ENCODE peak calls at places on chromosomes 5 and 9, in five cellular contexts. One of them, this sample, is unnamed.

GRCh38 chr5:172806897-172807672 is 27.0 kb upstream of the ERGIC1 start:
- DNase-seq in neural progenitor cell: peak; percentile 56
- DNase-seq in thoracic aorta: peak; percentile 82
- DNase-seq in fibroblast of pulmonary artery: peak; percentile 87
- DNase-seq in ovary: peak; percentile 48
- DNase-seq in this sample: peak; percentile 80

GRCh38 chr9:88710449-88710848 is 175.5 kb downstream of the NXNL2 start:
- DNase-seq in neural progenitor cell: no peak
- DNase-seq in thoracic aorta: no peak
- DNase-seq in fibroblast of pulmonary artery: no peak
- DNase-seq in ovary: no peak
- DNase-seq in this sample: no peak

GRCh38 chr5:97979740-97980139 is 793.7 kb upstream of the RGMB start:
- DNase-seq in neural progenitor cell: no peak
- DNase-seq in thoracic aorta: no peak
- DNase-seq in fibroblast of pulmonary artery: peak; percentile 91
- DNase-seq in ovary: no peak
- DNase-seq in this sample: no peak

GRCh38 chr5:137899493-137899892 is 10.2 kb downstream of the PKD2L2 start:
- DNase-seq in neural progenitor cell: no peak
- DNase-seq in thoracic aorta: no peak
- DNase-seq in fibroblast of pulmonary artery: no peak
- DNase-seq in ovary: no peak
- DNase-seq in this sample: no peak

GRCh38 chr5:135174315-135175096 is 140.5 kb upstream of the PITX1 start:
- DNase-seq in neural progenitor cell: peak; percentile 66
- DNase-seq in thoracic aorta: no peak
- DNase-seq in fibroblast of pulmonary artery: no peak
- DNase-seq in ovary: no peak
- DNase-seq in this sample: no peak

GRCh38 chr5:31809037-31809910 is 170.3 kb downstream of the PDZD2 start:
- DNase-seq in neural progenitor cell: peak; percentile 83
- DNase-seq in thoracic aorta: peak; percentile 4
- DNase-seq in fibroblast of pulmonary artery: peak; percentile 79
- DNase-seq in ovary: peak; percentile 48
- DNase-seq in this sample: no peak

GRCh38 chr9:95040106-95040505 is 277.4 kb downstream of the FANCC start:
- DNase-seq in neural progenitor cell: no peak
- DNase-seq in thoracic aorta: no peak
- DNase-seq in fibroblast of pulmonary artery: no peak
- DNase-seq in ovary: no peak
- DNase-seq in this sample: no peak

GRCh38 chr5:67221487-67222242 is 25.1 kb upstream of the CD180 start:
- DNase-seq in neural progenitor cell: no peak
- DNase-seq in thoracic aorta: no peak
- DNase-seq in fibroblast of pulmonary artery: no peak
- DNase-seq in ovary: no peak
- DNase-seq in this sample: no peak

GRCh38 chr9:135221576-135221950 is 134.1 kb downstream of the OLFM1 start:
- DNase-seq in neural progenitor cell: no peak
- DNase-seq in thoracic aorta: no peak
- DNase-seq in fibroblast of pulmonary artery: no peak
- DNase-seq in ovary: no peak
- DNase-seq in this sample: no peak

GRCh38 chr9:30075451-30076199 is 2308.8 kb upstream of the ACO1 start:
- DNase-seq in neural progenitor cell: no peak
- DNase-seq in thoracic aorta: no peak
- DNase-seq in fibroblast of pulmonary artery: peak; percentile 2
- DNase-seq in ovary: no peak
- DNase-seq in this sample: no peak

GRCh38 chr5:65163698-65164097 is 318.0 kb downstream of the ADAMTS6 start:
- DNase-seq in neural progenitor cell: no peak
- DNase-seq in thoracic aorta: no peak
- DNase-seq in fibroblast of pulmonary artery: no peak
- DNase-seq in ovary: no peak
- DNase-seq in this sample: no peak

GRCh38 chr9:37374892-37375291 is 47.6 kb upstream of the GRHPR start:
- DNase-seq in neural progenitor cell: no peak
- DNase-seq in thoracic aorta: no peak
- DNase-seq in fibroblast of pulmonary artery: no peak
- DNase-seq in ovary: no peak
- DNase-seq in this sample: no peak

GRCh38 chr9:76302947-76303550 is 91.2 kb downstream of the RFK start:
- DNase-seq in neural progenitor cell: peak; percentile 71
- DNase-seq in thoracic aorta: no peak
- DNase-seq in fibroblast of pulmonary artery: peak; percentile 80
- DNase-seq in ovary: peak; percentile 13
- DNase-seq in this sample: no peak

GRCh38 chr9:129069128-129069824 is 11.6 kb upstream of the DOLPP1 start:
- DNase-seq in neural progenitor cell: no peak
- DNase-seq in thoracic aorta: no peak
- DNase-seq in fibroblast of pulmonary artery: peak; percentile 19
- DNase-seq in ovary: no peak
- DNase-seq in this sample: no peak

GRCh38 chr5:67094476-67095300 is 101.9 kb downstream of the CD180 start:
- DNase-seq in neural progenitor cell: peak; percentile 38
- DNase-seq in thoracic aorta: no peak
- DNase-seq in fibroblast of pulmonary artery: peak; percentile 71
- DNase-seq in ovary: peak; percentile 18
- DNase-seq in this sample: no peak

GRCh38 chr5:120345947-120346346 is 118.2 kb upstream of the PRR16 start:
- DNase-seq in neural progenitor cell: no peak
- DNase-seq in thoracic aorta: no peak
- DNase-seq in fibroblast of pulmonary artery: no peak
- DNase-seq in ovary: no peak
- DNase-seq in this sample: no peak

GRCh38 chr5:55915783-55916182 is 64.6 kb downstream of the IL31RA start:
- DNase-seq in neural progenitor cell: no peak
- DNase-seq in thoracic aorta: no peak
- DNase-seq in fibroblast of pulmonary artery: no peak
- DNase-seq in ovary: no peak
- DNase-seq in this sample: no peak

GRCh38 chr5:180201051-180201987 is 7.7 kb downstream of the RASGEF1C start:
- DNase-seq in neural progenitor cell: peak; percentile 75
- DNase-seq in thoracic aorta: no peak
- DNase-seq in fibroblast of pulmonary artery: peak; percentile 38
- DNase-seq in ovary: no peak
- DNase-seq in this sample: no peak

GRCh38 chr5:32583582-32584232 is 1.6 kb upstream of the SUB1 start:
- DNase-seq in neural progenitor cell: no peak
- DNase-seq in thoracic aorta: no peak
- DNase-seq in fibroblast of pulmonary artery: no peak
- DNase-seq in ovary: no peak
- DNase-seq in this sample: no peak

GRCh38 chr9:128636024-128636390 is 20.6 kb downstream of the DYNC2I2 start:
- DNase-seq in neural progenitor cell: peak; percentile 48
- DNase-seq in thoracic aorta: no peak
- DNase-seq in fibroblast of pulmonary artery: no peak
- DNase-seq in ovary: peak; percentile 59
- DNase-seq in this sample: no peak

GRCh38 chr9:341634-342421 is 127.2 kb downstream of the DOCK8 start:
- DNase-seq in neural progenitor cell: no peak
- DNase-seq in thoracic aorta: no peak
- DNase-seq in fibroblast of pulmonary artery: no peak
- DNase-seq in ovary: no peak
- DNase-seq in this sample: no peak

GRCh38 chr5:149887622-149888183 is 56.9 kb downstream of the PDE6A start:
- DNase-seq in neural progenitor cell: no peak
- DNase-seq in thoracic aorta: no peak
- DNase-seq in fibroblast of pulmonary artery: peak; percentile 95
- DNase-seq in ovary: peak; percentile 12
- DNase-seq in this sample: no peak

GRCh38 chr9:91810286-91810905 is 139.6 kb downstream of the ROR2 start:
- DNase-seq in neural progenitor cell: no peak
- DNase-seq in thoracic aorta: no peak
- DNase-seq in fibroblast of pulmonary artery: no peak
- DNase-seq in ovary: no peak
- DNase-seq in this sample: no peak

GRCh38 chr9:91813261-91813795 is 136.7 kb downstream of the ROR2 start:
- DNase-seq in neural progenitor cell: no peak
- DNase-seq in thoracic aorta: no peak
- DNase-seq in fibroblast of pulmonary artery: no peak
- DNase-seq in ovary: no peak
- DNase-seq in this sample: no peak

GRCh38 chr9:91812191-91812590 is 137.8 kb downstream of the ROR2 start:
- DNase-seq in neural progenitor cell: no peak
- DNase-seq in thoracic aorta: no peak
- DNase-seq in fibroblast of pulmonary artery: no peak
- DNase-seq in ovary: no peak
- DNase-seq in this sample: no peak

GRCh38 chr9:91809581-91810285 is 140.3 kb downstream of the ROR2 start:
- DNase-seq in neural progenitor cell: no peak
- DNase-seq in thoracic aorta: no peak
- DNase-seq in fibroblast of pulmonary artery: no peak
- DNase-seq in ovary: no peak
- DNase-seq in this sample: no peak

DNA sequence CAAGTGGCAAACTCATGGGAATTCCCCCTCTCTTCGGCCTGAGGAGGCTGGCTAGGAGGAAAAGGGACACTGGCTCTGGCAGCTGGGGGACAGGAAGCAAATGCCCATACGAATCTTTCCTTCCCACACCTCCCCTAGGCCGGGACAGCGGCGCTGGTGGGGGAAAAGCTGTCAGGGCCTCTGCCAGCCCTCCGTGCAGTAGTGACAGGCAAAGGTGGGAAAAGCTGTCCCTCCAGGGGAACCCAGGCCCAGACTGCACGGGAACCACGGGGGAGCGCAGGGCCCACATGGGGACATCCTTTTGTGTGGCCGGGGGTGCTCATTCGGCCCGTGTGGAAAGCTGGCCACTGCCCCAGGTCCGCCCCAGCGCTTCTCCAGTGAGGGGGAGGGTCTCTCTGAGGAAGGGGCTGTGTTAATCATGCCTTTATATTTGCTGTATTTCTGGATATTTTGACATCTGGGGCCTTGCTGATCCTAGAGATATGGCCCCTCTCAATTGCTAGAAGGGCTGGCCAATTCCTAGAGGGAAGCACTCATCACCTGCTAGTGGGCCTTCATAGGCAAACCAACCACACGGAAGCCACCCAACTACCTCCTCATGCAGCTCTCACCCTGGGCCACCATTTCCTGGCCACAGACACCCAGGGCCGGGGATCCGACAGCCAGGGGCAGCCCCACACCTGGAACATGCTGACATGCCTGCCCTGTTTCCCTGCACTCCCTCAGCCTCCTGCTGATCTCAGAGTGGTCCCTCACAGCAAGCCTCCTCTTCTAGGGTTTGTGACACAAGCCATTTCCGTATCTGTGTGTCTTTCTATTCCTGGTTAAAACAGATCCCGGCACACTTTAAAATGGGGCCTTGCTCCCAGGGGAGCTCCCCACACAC is 138.8 kb downstream of the ROR2 start:
- DNase-seq in neural progenitor cell: no peak
- DNase-seq in thoracic aorta: no peak
- DNase-seq in fibroblast of pulmonary artery: no peak
- DNase-seq in ovary: no peak
- DNase-seq in this sample: no peak
- TF ChIP-seq CTCF in neural progenitor cell: no peak
- TF ChIP-seq CTCF in thoracic aorta: no peak
- TF ChIP-seq CTCF in fibroblast of pulmonary artery: no peak
- TF ChIP-seq CTCF in ovary: no peak
- TF ChIP-seq CTCF in this sample: no peak

DNA sequence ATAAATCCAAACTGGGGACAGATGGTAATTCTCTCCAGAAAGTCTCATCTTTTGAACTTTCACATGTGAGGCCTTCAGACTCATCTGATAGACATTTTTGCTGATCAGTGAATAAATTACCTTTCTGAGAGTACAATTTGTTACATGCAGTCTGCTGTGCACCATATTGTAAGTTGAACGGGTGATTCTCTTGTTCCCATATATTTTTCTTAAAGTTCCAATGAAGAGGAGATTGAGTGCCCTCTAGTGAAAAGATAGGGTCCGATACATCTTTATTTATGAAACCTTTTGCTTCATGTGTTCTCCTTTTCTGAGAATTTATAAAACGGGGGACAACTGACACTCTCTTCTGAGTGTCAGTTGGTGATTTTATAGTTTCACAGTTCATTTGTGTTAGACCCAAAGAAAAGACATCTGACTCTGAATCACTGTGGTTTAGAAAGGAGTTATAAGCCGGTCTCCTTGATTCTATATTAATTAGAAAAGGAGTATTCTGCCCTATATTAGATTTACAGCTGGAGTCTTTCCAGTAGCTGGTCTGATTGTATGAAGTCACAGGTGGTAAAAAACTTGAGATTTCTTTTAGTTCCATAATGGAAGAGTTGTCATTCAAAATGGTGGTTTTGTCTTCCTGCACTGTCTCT is 30.4 kb downstream of the GNG10 start:
- DNase-seq in neural progenitor cell: no peak
- DNase-seq in thoracic aorta: no peak
- DNase-seq in fibroblast of pulmonary artery: peak; percentile 68
- DNase-seq in ovary: no peak
- DNase-seq in this sample: no peak
- TF ChIP-seq CTCF in neural progenitor cell: peak; percentile 45
- TF ChIP-seq CTCF in thoracic aorta: no peak
- TF ChIP-seq CTCF in fibroblast of pulmonary artery: peak; percentile 51
- TF ChIP-seq CTCF in ovary: no peak
- TF ChIP-seq CTCF in this sample: no peak

DNA sequence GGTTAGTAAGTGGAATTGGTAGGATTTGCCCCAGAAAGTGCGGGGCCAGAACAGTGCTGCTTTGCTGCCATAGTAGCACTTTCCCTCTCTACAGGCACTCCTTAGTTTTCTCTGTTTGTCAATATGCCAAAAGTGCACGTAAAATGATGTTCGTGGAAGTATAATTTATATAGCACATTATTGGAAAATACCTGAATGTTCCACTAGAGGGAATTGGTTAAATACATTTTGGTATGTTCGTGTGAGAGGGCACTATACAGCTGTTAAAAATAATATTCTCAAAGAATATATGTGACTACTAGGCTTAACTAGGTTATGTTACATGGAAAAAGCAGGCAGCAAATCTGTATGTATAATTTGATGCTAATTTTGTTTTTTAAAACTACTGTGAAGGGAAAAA is 184.0 kb upstream of the GDNF start:
- DNase-seq in neural progenitor cell: no peak
- DNase-seq in thoracic aorta: no peak
- DNase-seq in fibroblast of pulmonary artery: no peak
- DNase-seq in ovary: no peak
- DNase-seq in this sample: no peak
- TF ChIP-seq CTCF in neural progenitor cell: no peak
- TF ChIP-seq CTCF in thoracic aorta: peak; percentile 12
- TF ChIP-seq CTCF in fibroblast of pulmonary artery: no peak
- TF ChIP-seq CTCF in ovary: no peak
- TF ChIP-seq CTCF in this sample: no peak

GRCh38 chr5:77369566-77369965 is 122.5 kb downstream of the WDR41 start:
- DNase-seq in neural progenitor cell: no peak
- DNase-seq in thoracic aorta: no peak
- DNase-seq in fibroblast of pulmonary artery: no peak
- DNase-seq in ovary: no peak
- DNase-seq in this sample: no peak

GRCh38 chr5:77368367-77368766 is 123.7 kb downstream of the WDR41 start:
- DNase-seq in neural progenitor cell: no peak
- DNase-seq in thoracic aorta: no peak
- DNase-seq in fibroblast of pulmonary artery: no peak
- DNase-seq in ovary: no peak
- DNase-seq in this sample: no peak

GRCh38 chr5:77360969-77361368 is 131.1 kb downstream of the WDR41 start:
- DNase-seq in neural progenitor cell: no peak
- DNase-seq in thoracic aorta: no peak
- DNase-seq in fibroblast of pulmonary artery: no peak
- DNase-seq in ovary: no peak
- DNase-seq in this sample: no peak

GRCh38 chr5:77367733-77368132 is 124.4 kb downstream of the WDR41 start:
- DNase-seq in neural progenitor cell: no peak
- DNase-seq in thoracic aorta: peak; percentile 66
- DNase-seq in fibroblast of pulmonary artery: peak; percentile 9
- DNase-seq in ovary: no peak
- DNase-seq in this sample: no peak

GRCh38 chr5:77366717-77367500 is 125.2 kb downstream of the WDR41 start:
- DNase-seq in neural progenitor cell: no peak
- DNase-seq in thoracic aorta: no peak
- DNase-seq in fibroblast of pulmonary artery: no peak
- DNase-seq in ovary: no peak
- DNase-seq in this sample: no peak
- TF ChIP-seq CTCF in neural progenitor cell: peak; percentile 38
- TF ChIP-seq CTCF in thoracic aorta: no peak
- TF ChIP-seq CTCF in fibroblast of pulmonary artery: no peak
- TF ChIP-seq CTCF in ovary: no peak
- TF ChIP-seq CTCF in this sample: no peak

This sample was measured in omental fat pad.